ENCODE peak calls at places on chromosomes 1 and 21, in five cellular contexts. D is AG04450, K is upper lobe of left lung, O is right lobe of liver, I is heart left ventricle. J is an unnamed sample.

GRCh38 chr21:31267644-31268043 is 76.4 kb downstream of the TIAM1 start:
- DNase-seq in D (no peak), K (no peak), O (no peak), I (no peak), J (no peak)

GRCh38 chr21:43188712-43189151 is 19.9 kb downstream of the CRYAA start:
- DNase-seq in D (no peak), K (peak; percentile 38), O (no peak), I (peak; percentile 44), J (no peak)

GRCh38 chr1:218658294-218658693 is 313.2 kb downstream of the TGFB2 start:
- DNase-seq in D (no peak), K (no peak), O (no peak), I (no peak), J (no peak)

GRCh38 chr1:152459596-152460528 is 45.8 kb upstream of the CRNN start:
- DNase-seq in D (no peak), K (peak; percentile 61), O (peak; percentile 70), I (peak; percentile 66), J (peak; percentile 84)

GRCh38 chr21:25983745-25984144 is 186.8 kb downstream of the APP start:
- DNase-seq in D (no peak), K (no peak), O (no peak), I (no peak), J (no peak)

GRCh38 chr1:228032041-228032440 is 25.2 kb downstream of the WNT3A start:
- DNase-seq in D (no peak), K (no peak), O (no peak), I (no peak), J (no peak)

GRCh38 chr1:47332779-47333577 is 612 bp upstream of the CMPK1 start:
- DNase-seq in D (no peak), K (no peak), O (no peak), I (no peak), J (no peak)

GRCh38 chr1:116226017-116226416 is 114.8 kb downstream of the MAB21L3 start:
- DNase-seq in D (no peak), K (no peak), O (no peak), I (no peak), J (no peak)

GRCh38 chr1:164772635-164773034 is 213.7 kb downstream of the PBX1 start:
- DNase-seq in D (peak; percentile 74), K (no peak), O (peak; percentile 23), I (peak; percentile 84), J (no peak)

GRCh38 chr1:55049914-55050278 is 10.5 kb downstream of the PCSK9 start:
- DNase-seq in D (no peak), K (no peak), O (peak; percentile 77), I (peak; percentile 75), J (no peak)

GRCh38 chr1:55048453-55049270 is 9.3 kb downstream of the PCSK9 start:
- DNase-seq in D (no peak), K (no peak), O (no peak), I (no peak), J (no peak)

GRCh38 chr1:55050283-55050682 is 10.9 kb downstream of the PCSK9 start:
- DNase-seq in D (no peak), K (no peak), O (no peak), I (no peak), J (no peak)

GRCh38 chr1:55051169-55051568 is 11.8 kb downstream of the PCSK9 start:
- DNase-seq in D (no peak), K (no peak), O (no peak), I (no peak), J (no peak)

GRCh38 chr1:55049271-55049913 is 10.0 kb downstream of the PCSK9 start:
- DNase-seq in D (no peak), K (peak; percentile 52), O (no peak), I (no peak), J (no peak)
- TF ChIP-seq CTCF in D (no peak), K (no peak), O (no peak), I (no peak), J (no peak)

GRCh38 chr1:199272690-199273089 is 633.9 kb downstream of the PTPRC start:
- DNase-seq in D (peak; percentile 84), K (no peak), O (peak; percentile 28), I (peak; percentile 40), J (no peak)
- H3K4me3 ChIP-seq in D (no peak overlapping the region), K (no peak overlapping the region), O (no peak overlapping the region), I (no peak overlapping the region), J (no peak overlapping the region)

GRCh38 chr1:180183426-180183825 is 28.8 kb downstream of the QSOX1 start:
- DNase-seq in D (no peak), K (no peak), O (no peak), I (no peak), J (no peak)
- H3K27ac ChIP-seq in D (no peak overlapping the region), K (no peak overlapping the region), O (no peak overlapping the region), I (no peak overlapping the region), J (no peak overlapping the region)

DNA sequence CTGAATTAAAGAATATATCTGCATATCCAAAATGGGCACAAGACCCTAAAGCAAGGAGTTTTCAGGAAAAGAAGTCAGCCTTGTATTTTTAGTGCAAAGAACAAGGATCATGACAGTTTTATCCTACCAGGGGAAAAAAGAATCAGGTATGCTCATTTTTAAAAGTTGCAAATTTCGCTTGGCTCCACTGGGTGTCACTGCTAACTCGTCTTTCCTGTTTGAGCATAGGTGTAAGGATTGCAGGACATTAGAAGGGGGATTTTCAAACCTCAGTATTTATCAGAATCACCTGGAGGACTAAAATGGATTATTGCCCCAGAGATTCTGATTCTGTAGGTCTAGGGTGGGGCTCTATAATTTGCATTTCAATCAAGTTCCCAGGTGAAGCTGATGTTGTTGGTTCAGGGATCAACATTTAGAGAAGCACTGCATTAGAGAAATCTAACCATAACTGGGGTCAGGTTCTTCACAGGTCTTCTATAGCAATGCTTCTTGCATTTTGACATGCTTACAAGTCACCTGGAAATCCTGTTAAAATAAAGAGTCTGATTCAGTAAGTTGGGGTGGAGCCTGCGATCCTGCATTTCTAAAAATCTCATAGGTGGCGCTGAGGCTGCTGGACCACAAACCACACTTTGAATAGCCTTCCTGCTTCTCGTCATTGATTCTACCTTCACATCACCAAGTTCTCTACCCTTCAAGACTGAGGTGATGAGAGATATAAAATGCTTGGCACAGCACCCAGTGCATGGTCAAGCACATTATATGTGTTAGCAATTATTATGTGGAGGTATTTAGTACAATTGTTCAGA is 39.6 kb downstream of the NUF2 start:
- DNase-seq in D (no peak), K (no peak), O (no peak), I (no peak), J (no peak)
- TF ChIP-seq CTCF in D (peak; percentile 51), K (no peak), O (peak; percentile 17), I (peak; percentile 41), J (no peak)

GRCh38 chr21:16418663-16419062 is 688.9 kb downstream of the USP25 start:
- DNase-seq in D (no peak), K (no peak), O (no peak), I (no peak), J (no peak)
- H3K4me3 ChIP-seq in D (no peak overlapping the region), K (no peak overlapping the region), O (peak overlapping the region; percentile 52), I (peak overlapping the region; percentile 52), J (no peak overlapping the region)

DNA sequence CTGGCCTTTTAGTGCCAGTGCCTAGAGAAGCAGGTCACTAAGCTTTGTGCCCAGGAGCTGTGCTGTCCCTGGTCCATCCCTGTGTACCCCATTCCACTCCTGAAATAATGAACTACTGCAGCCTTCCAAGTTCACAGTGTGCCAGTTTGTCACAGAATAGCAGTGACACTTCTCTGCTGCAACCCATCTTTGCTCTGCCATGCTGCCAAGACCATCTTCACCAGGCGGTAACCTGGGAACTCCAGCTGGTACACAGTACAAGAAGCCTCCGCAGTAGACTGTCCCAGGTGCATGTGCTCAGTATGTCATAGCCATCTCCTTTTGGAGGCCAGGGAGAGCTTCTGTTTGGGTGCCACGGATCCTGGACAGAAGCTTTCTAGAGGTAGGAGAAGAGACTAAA is 138.0 kb downstream of the DHRS3 start:
- DNase-seq in D (no peak), K (no peak), O (no peak), I (no peak), J (no peak)
- H3K27ac ChIP-seq in D (no peak overlapping the region), K (peak overlapping the region; percentile 60), O (peak overlapping the region; percentile 8), I (peak overlapping the region; percentile 78), J (no peak overlapping the region)

GRCh38 chr1:12436345-12436658 is 181.7 kb downstream of the DHRS3 start:
- DNase-seq in D (no peak), K (no peak), O (no peak), I (no peak), J (no peak)
- TF ChIP-seq CTCF in D (no peak), K (no peak), O (no peak), I (no peak), J (no peak)

GRCh38 chr1:185170291-185170848 is 13.4 kb downstream of the SWT1 start:
- DNase-seq in D (peak; percentile 23), K (no peak), O (peak; percentile 19), I (no peak), J (peak; percentile 34)
- H3K4me3 ChIP-seq in D (no peak overlapping the region), K (no peak overlapping the region), O (no peak overlapping the region), I (no peak overlapping the region), J (no peak overlapping the region)

DNA sequence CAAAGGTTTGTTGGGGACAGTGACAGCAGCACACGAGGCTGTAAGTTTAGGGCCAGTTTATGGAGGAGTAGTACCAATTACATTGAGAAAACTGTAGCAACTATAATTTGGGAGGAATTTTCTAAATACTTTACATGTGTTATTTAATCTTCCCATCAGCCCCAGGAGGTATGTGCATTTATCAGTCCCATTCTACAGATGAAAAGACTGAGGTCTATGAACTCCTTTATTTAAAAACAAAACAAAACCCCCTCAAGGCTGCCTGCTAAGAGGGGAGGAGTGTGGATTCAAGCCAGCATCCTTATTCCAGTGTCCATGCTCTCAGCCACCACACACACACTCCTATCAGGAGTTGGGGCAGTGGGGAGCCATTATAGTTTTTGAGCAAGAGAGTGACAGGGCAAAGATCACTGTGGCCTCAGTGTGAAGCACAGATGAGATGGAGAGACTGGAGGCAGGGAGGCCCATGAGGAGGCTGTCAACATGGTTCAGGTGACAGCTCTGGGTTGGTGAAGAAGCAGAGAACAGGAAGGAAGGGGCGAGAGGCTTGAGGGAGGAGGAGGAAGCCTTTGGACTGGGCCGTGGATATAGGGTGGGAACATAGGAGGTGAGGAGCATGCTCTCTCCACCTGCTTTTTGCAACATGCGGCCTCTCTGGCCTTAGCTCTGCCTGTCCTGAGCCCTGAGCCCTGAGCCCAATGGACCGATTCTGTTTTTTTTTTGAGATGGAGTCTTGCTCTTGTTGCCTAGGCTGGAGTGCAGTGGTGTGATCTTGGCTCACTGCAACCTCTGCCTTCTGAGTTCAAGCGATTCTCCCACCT is 9.7 kb downstream of the TNFRSF1B start:
- DNase-seq in D (no peak), K (no peak), O (no peak), I (no peak), J (no peak)
- H3K27ac ChIP-seq in D (no peak overlapping the region), K (peak overlapping the region; percentile 94), O (peak overlapping the region; percentile 84), I (peak overlapping the region; percentile 96), J (no peak overlapping the region)